ENCODE peak calls at places on chromosomes 7 and 10, in six cellular contexts. One of them, this sample, is unnamed.

GRCh38 chr7:86904949-86905834 is 154.3 kb downstream of the ELAPOR2 start:
- DNase-seq in CD8-positive, alpha-beta T cell: no peak
- DNase-seq in kidney epithelial cell: no peak
- DNase-seq in fibroblast of pulmonary artery: peak; percentile 42
- DNase-seq in AG09309: no peak
- DNase-seq in tibial nerve: no peak
- DNase-seq in this sample: no peak

GRCh38 chr7:123784263-123784662 is 35.5 kb upstream of the WASL start:
- DNase-seq in AG09309: no peak
- DNase-seq in kidney epithelial cell: no peak
- DNase-seq in fibroblast of pulmonary artery: peak; percentile 76
- DNase-seq in CD8-positive, alpha-beta T cell: no peak
- DNase-seq in tibial nerve: no peak
- DNase-seq in this sample: no peak

GRCh38 chr10:128043259-128044045 is 82.8 kb downstream of the MKI67 start:
- DNase-seq in fibroblast of pulmonary artery: peak; percentile 14
- DNase-seq in tibial nerve: no peak
- DNase-seq in kidney epithelial cell: no peak
- DNase-seq in CD8-positive, alpha-beta T cell: no peak
- DNase-seq in AG09309: no peak
- DNase-seq in this sample: no peak

GRCh38 chr10:86678999-86679792 is 10.9 kb downstream of the LDB3 start:
- DNase-seq in CD8-positive, alpha-beta T cell: no peak
- DNase-seq in AG09309: no peak
- DNase-seq in kidney epithelial cell: no peak
- DNase-seq in fibroblast of pulmonary artery: no peak
- DNase-seq in tibial nerve: no peak
- DNase-seq in this sample: no peak

GRCh38 chr10:21138769-21139324 is 241.7 kb upstream of the NEBL start:
- DNase-seq in AG09309: no peak
- DNase-seq in CD8-positive, alpha-beta T cell: no peak
- DNase-seq in fibroblast of pulmonary artery: no peak
- DNase-seq in tibial nerve: no peak
- DNase-seq in kidney epithelial cell: no peak
- DNase-seq in this sample: no peak

GRCh38 chr7:157010588-157011332 is at the start of gene MNX1:
- DNase-seq in AG09309: no peak
- DNase-seq in tibial nerve: no peak
- DNase-seq in fibroblast of pulmonary artery: no peak
- DNase-seq in kidney epithelial cell: peak; percentile 10
- DNase-seq in CD8-positive, alpha-beta T cell: peak; percentile 41
- DNase-seq in this sample: no peak

GRCh38 chr7:114924066-114924712 is 2.3 kb downstream of the MDFIC start:
- DNase-seq in kidney epithelial cell: no peak
- DNase-seq in tibial nerve: no peak
- DNase-seq in AG09309: no peak
- DNase-seq in CD8-positive, alpha-beta T cell: no peak
- DNase-seq in fibroblast of pulmonary artery: no peak
- DNase-seq in this sample: no peak

GRCh38 chr10:29926649-29927048 is 132.7 kb downstream of the JCAD start:
- DNase-seq in CD8-positive, alpha-beta T cell: no peak
- DNase-seq in tibial nerve: no peak
- DNase-seq in kidney epithelial cell: no peak
- DNase-seq in fibroblast of pulmonary artery: peak; percentile 68
- DNase-seq in AG09309: peak; percentile 21
- DNase-seq in this sample: peak; percentile 90

GRCh38 chr10:80187060-80187459 is 18.3 kb downstream of the ANXA11 start:
- DNase-seq in CD8-positive, alpha-beta T cell: no peak
- DNase-seq in kidney epithelial cell: no peak
- DNase-seq in fibroblast of pulmonary artery: no peak
- DNase-seq in tibial nerve: no peak
- DNase-seq in AG09309: no peak
- DNase-seq in this sample: no peak

GRCh38 chr10:77474939-77475338 is 162.7 kb downstream of the KCNMA1 start:
- DNase-seq in tibial nerve: no peak
- DNase-seq in fibroblast of pulmonary artery: no peak
- DNase-seq in CD8-positive, alpha-beta T cell: no peak
- DNase-seq in AG09309: no peak
- DNase-seq in kidney epithelial cell: no peak
- DNase-seq in this sample: no peak

GRCh38 chr7:38306136-38306535 is 32.7 kb upstream of the TARP start:
- DNase-seq in AG09309: peak; percentile 14
- DNase-seq in tibial nerve: no peak
- DNase-seq in fibroblast of pulmonary artery: no peak
- DNase-seq in kidney epithelial cell: no peak
- DNase-seq in CD8-positive, alpha-beta T cell: no peak
- DNase-seq in this sample: peak; percentile 68

GRCh38 chr10:3468919-3469638 is 296.5 kb upstream of the PITRM1 start:
- DNase-seq in CD8-positive, alpha-beta T cell: no peak
- DNase-seq in kidney epithelial cell: peak; percentile 75
- DNase-seq in tibial nerve: no peak
- DNase-seq in fibroblast of pulmonary artery: peak; percentile 96
- DNase-seq in AG09309: peak; percentile 84
- DNase-seq in this sample: peak; percentile 88

GRCh38 chr10:3464760-3465405 is 292.3 kb upstream of the PITRM1 start:
- DNase-seq in fibroblast of pulmonary artery: peak; percentile 68
- DNase-seq in AG09309: no peak
- DNase-seq in kidney epithelial cell: no peak
- DNase-seq in CD8-positive, alpha-beta T cell: no peak
- DNase-seq in tibial nerve: no peak
- DNase-seq in this sample: no peak

GRCh38 chr10:3465406-3465891 is 292.9 kb upstream of the PITRM1 start:
- DNase-seq in AG09309: no peak
- DNase-seq in CD8-positive, alpha-beta T cell: no peak
- DNase-seq in tibial nerve: no peak
- DNase-seq in fibroblast of pulmonary artery: peak; percentile 28
- DNase-seq in kidney epithelial cell: no peak
- DNase-seq in this sample: no peak

GRCh38 chr10:3469639-3470020 is 297.0 kb upstream of the PITRM1 start:
- DNase-seq in tibial nerve: no peak
- DNase-seq in AG09309: no peak
- DNase-seq in CD8-positive, alpha-beta T cell: no peak
- DNase-seq in fibroblast of pulmonary artery: peak; percentile 56
- DNase-seq in kidney epithelial cell: no peak
- DNase-seq in this sample: no peak

GRCh38 chr10:3467052-3467906 is 294.7 kb upstream of the PITRM1 start:
- DNase-seq in fibroblast of pulmonary artery: peak; percentile 100
- DNase-seq in tibial nerve: peak; percentile 77
- DNase-seq in kidney epithelial cell: peak; percentile 97
- DNase-seq in AG09309: peak; percentile 88
- DNase-seq in CD8-positive, alpha-beta T cell: no peak
- DNase-seq in this sample: peak; percentile 98
- TF ChIP-seq CTCF in fibroblast of pulmonary artery: peak; percentile 41
- TF ChIP-seq CTCF in tibial nerve: no peak
- TF ChIP-seq CTCF in kidney epithelial cell: peak; percentile 50
- TF ChIP-seq CTCF in AG09309: peak; percentile 69
- TF ChIP-seq CTCF in CD8-positive, alpha-beta T cell: no peak
- TF ChIP-seq CTCF in this sample: peak; percentile 45

GRCh38 chr10:552679-553078 is 136.8 kb downstream of the DIP2C start:
- DNase-seq in fibroblast of pulmonary artery: no peak
- DNase-seq in tibial nerve: no peak
- DNase-seq in kidney epithelial cell: no peak
- DNase-seq in CD8-positive, alpha-beta T cell: no peak
- DNase-seq in AG09309: no peak
- DNase-seq in this sample: no peak
- H3K4me3 ChIP-seq in fibroblast of pulmonary artery: no peak overlapping the region
- H3K4me3 ChIP-seq in tibial nerve: no peak overlapping the region
- H3K4me3 ChIP-seq in kidney epithelial cell: no peak overlapping the region
- H3K4me3 ChIP-seq in CD8-positive, alpha-beta T cell: no peak overlapping the region
- H3K4me3 ChIP-seq in AG09309: no peak overlapping the region
- H3K4me3 ChIP-seq in this sample: no peak overlapping the region

GRCh38 chr7:5703572-5704533 is 77.6 kb downstream of the RNF216 start:
- DNase-seq in AG09309: no peak
- DNase-seq in fibroblast of pulmonary artery: no peak
- DNase-seq in CD8-positive, alpha-beta T cell: no peak
- DNase-seq in tibial nerve: no peak
- DNase-seq in kidney epithelial cell: no peak
- DNase-seq in this sample: no peak
- TF ChIP-seq CTCF in AG09309: no peak
- TF ChIP-seq CTCF in fibroblast of pulmonary artery: no peak
- TF ChIP-seq CTCF in CD8-positive, alpha-beta T cell: no peak
- TF ChIP-seq CTCF in tibial nerve: no peak
- TF ChIP-seq CTCF in kidney epithelial cell: no peak
- TF ChIP-seq CTCF in this sample: no peak

GRCh38 chr10:46556515-46557318 is at the start of gene GPRIN2:
- DNase-seq in fibroblast of pulmonary artery: no peak
- DNase-seq in CD8-positive, alpha-beta T cell: no peak
- DNase-seq in tibial nerve: peak; percentile 12
- DNase-seq in kidney epithelial cell: no peak
- DNase-seq in AG09309: no peak
- DNase-seq in this sample: no peak
- H3K4me3 ChIP-seq in fibroblast of pulmonary artery: peak within 1 kb of the TSS; percentile 15
- H3K4me3 ChIP-seq in CD8-positive, alpha-beta T cell: no peak within 1 kb of the TSS
- H3K4me3 ChIP-seq in tibial nerve: peak within 1 kb of the TSS; percentile 50
- H3K4me3 ChIP-seq in kidney epithelial cell: peak within 1 kb of the TSS; percentile 48
- H3K4me3 ChIP-seq in AG09309: no peak within 1 kb of the TSS
- H3K4me3 ChIP-seq in this sample: peak within 1 kb of the TSS; percentile 42